ENCODE peak calls at places on chromosomes 3 and 15, in nine cellular contexts. M is retinal pigment epithelial cell, C is progenitor cell of endocrine pancreas, R is GM23248, X is endothelial cell, P is lung, N is hepatocyte, V is AG08396, H is iPS-NIHi11. Q is an unnamed sample.

GRCh38 chr15:36067483-36068274 is 511.7 kb upstream of the CDIN1 start:
- DNase-seq in M (no peak), C (no peak), R (no peak), X (no peak), P (no peak), N (no peak), V (no peak), H (no peak), Q (no peak)

GRCh38 chr15:80835338-80835737 is 56.2 kb downstream of the CEMIP start:
- DNase-seq in M (no peak), C (no peak), R (no peak), X (no peak), P (no peak), N (no peak), V (no peak), H (peak), Q (no peak)

GRCh38 chr3:6799264-6799915 is 61.5 kb upstream of the GRM7 start:
- DNase-seq in M (no peak), C (peak), R (peak), X (peak), P (peak), N (peak), V (peak), H (peak), Q (peak)

GRCh38 chr3:153574445-153574844 is 412.4 kb downstream of the RAP2B start:
- DNase-seq in M (no peak), C (no peak), R (no peak), X (no peak), P (no peak), N (no peak), V (no peak), H (no peak), Q (no peak)

GRCh38 chr3:100032262-100032661 is 82.0 kb downstream of the FILIP1L start:
- DNase-seq in M (no peak), C (no peak), R (peak), X (no peak), P (no peak), N (no peak), V (no peak), H (no peak), Q (no peak)

GRCh38 chr3:148319960-148320359 is 377.7 kb upstream of the AGTR1 start:
- DNase-seq in M (no peak), C (no peak), R (peak), X (no peak), P (no peak), N (no peak), V (no peak), H (no peak), Q (no peak)

GRCh38 chr3:87437765-87438164 is 161.4 kb upstream of the POU1F1 start:
- DNase-seq in M (no peak), C (no peak), R (peak), X (no peak), P (no peak), N (no peak), V (no peak), H (no peak), Q (no peak)

GRCh38 chr3:14548321-14548729 is 8.2 kb upstream of the GRIP2 start:
- DNase-seq in M (peak), C (peak), R (peak), X (peak), P (peak), N (peak), V (peak), H (peak), Q (peak)

GRCh38 chr3:54982807-54983206 is 54.9 kb upstream of the LRTM1 start:
- DNase-seq in M (no peak), C (no peak), R (no peak), X (no peak), P (no peak), N (no peak), V (no peak), H (no peak), Q (no peak)

GRCh38 chr3:30989266-30989799 is 94.9 kb upstream of the GADL1 start:
- DNase-seq in M (no peak), C (no peak), R (no peak), X (no peak), P (no peak), N (no peak), V (no peak), H (no peak), Q (no peak)

Q was measured in globus pallidus.